ENCODE peak calls at places on chromosomes 5 and 9, in four cellular contexts. One of them, this sample, is unnamed.

GRCh38 chr5:35183243-35183955 is 46.9 kb downstream of the PRLR start:
- DNase-seq in K562: no peak
- DNase-seq in HL-60: peak; percentile 62
- DNase-seq in GM12878: peak; percentile 27
- DNase-seq in this sample: peak; percentile 19

GRCh38 chr5:171573451-171574160 is 154.2 kb downstream of the FGF18 start:
- DNase-seq in K562: no peak
- DNase-seq in HL-60: no peak
- DNase-seq in GM12878: no peak
- DNase-seq in this sample: no peak

GRCh38 chr5:143399616-143400540 is 3.6 kb downstream of the NR3C1 start:
- DNase-seq in K562: no peak
- DNase-seq in HL-60: no peak
- DNase-seq in GM12878: no peak
- DNase-seq in this sample: no peak

GRCh38 chr9:108056083-108056804 is 566.7 kb upstream of the KLF4 start:
- DNase-seq in K562: no peak
- DNase-seq in HL-60: no peak
- DNase-seq in GM12878: no peak
- DNase-seq in this sample: no peak

GRCh38 chr5:114360816-114361723 is 800 bp upstream of the KCNN2 start:
- DNase-seq in K562: no peak
- DNase-seq in HL-60: peak; percentile 58
- DNase-seq in GM12878: no peak
- DNase-seq in this sample: peak; percentile 45

GRCh38 chr5:122478741-122479459 is 166.9 kb downstream of the SNCAIP start:
- DNase-seq in K562: no peak
- DNase-seq in HL-60: no peak
- DNase-seq in GM12878: no peak
- DNase-seq in this sample: no peak

GRCh38 chr5:88929385-88929784 is 46.4 kb upstream of the MEF2C start:
- DNase-seq in K562: no peak
- DNase-seq in HL-60: no peak
- DNase-seq in GM12878: no peak
- DNase-seq in this sample: no peak

GRCh38 chr9:100700689-100701318 is 122.9 kb downstream of the CAVIN4 start:
- DNase-seq in K562: peak; percentile 34
- DNase-seq in HL-60: no peak
- DNase-seq in GM12878: no peak
- DNase-seq in this sample: no peak

GRCh38 chr9:109742759-109743388 is 37.1 kb upstream of the PALM2AKAP2 start:
- DNase-seq in K562: no peak
- DNase-seq in HL-60: no peak
- DNase-seq in GM12878: no peak
- DNase-seq in this sample: no peak

GRCh38 chr9:126471084-126471611 is 142.6 kb upstream of the LMX1B start:
- DNase-seq in K562: no peak
- DNase-seq in HL-60: peak; percentile 99
- DNase-seq in GM12878: peak; percentile 52
- DNase-seq in this sample: peak; percentile 40

GRCh38 chr5:8241558-8241957 is 372.6 kb downstream of the MTRR start:
- DNase-seq in K562: no peak
- DNase-seq in HL-60: no peak
- DNase-seq in GM12878: no peak
- DNase-seq in this sample: no peak

GRCh38 chr9:91085499-91086291 is 276.0 kb downstream of the AUH start:
- DNase-seq in K562: no peak
- DNase-seq in HL-60: peak; percentile 88
- DNase-seq in GM12878: no peak
- DNase-seq in this sample: no peak

GRCh38 chr9:6149315-6149714 is 66.3 kb upstream of the IL33 start:
- DNase-seq in K562: no peak
- DNase-seq in HL-60: no peak
- DNase-seq in GM12878: no peak
- DNase-seq in this sample: no peak

GRCh38 chr5:170582931-170583330 is 79.1 kb downstream of the KCNIP1 start:
- DNase-seq in K562: no peak
- DNase-seq in HL-60: no peak
- DNase-seq in GM12878: no peak
- DNase-seq in this sample: no peak

GRCh38 chr5:147140558-147140957 is 94.3 kb upstream of the STK32A start:
- DNase-seq in K562: no peak
- DNase-seq in HL-60: no peak
- DNase-seq in GM12878: no peak
- DNase-seq in this sample: no peak

GRCh38 chr5:133925866-133926488 is 42.4 kb downstream of the C5orf15 start:
- DNase-seq in K562: no peak
- DNase-seq in HL-60: no peak
- DNase-seq in GM12878: no peak
- DNase-seq in this sample: no peak

GRCh38 chr5:107294151-107294550 is 376.6 kb downstream of the EFNA5 start:
- DNase-seq in K562: no peak
- DNase-seq in HL-60: no peak
- DNase-seq in GM12878: peak; percentile 66
- DNase-seq in this sample: peak; percentile 6

GRCh38 chr5:134125195-134126015 is 10.9 kb downstream of the TCF7 start:
- DNase-seq in K562: no peak
- DNase-seq in HL-60: no peak
- DNase-seq in GM12878: no peak
- DNase-seq in this sample: no peak

DNA sequence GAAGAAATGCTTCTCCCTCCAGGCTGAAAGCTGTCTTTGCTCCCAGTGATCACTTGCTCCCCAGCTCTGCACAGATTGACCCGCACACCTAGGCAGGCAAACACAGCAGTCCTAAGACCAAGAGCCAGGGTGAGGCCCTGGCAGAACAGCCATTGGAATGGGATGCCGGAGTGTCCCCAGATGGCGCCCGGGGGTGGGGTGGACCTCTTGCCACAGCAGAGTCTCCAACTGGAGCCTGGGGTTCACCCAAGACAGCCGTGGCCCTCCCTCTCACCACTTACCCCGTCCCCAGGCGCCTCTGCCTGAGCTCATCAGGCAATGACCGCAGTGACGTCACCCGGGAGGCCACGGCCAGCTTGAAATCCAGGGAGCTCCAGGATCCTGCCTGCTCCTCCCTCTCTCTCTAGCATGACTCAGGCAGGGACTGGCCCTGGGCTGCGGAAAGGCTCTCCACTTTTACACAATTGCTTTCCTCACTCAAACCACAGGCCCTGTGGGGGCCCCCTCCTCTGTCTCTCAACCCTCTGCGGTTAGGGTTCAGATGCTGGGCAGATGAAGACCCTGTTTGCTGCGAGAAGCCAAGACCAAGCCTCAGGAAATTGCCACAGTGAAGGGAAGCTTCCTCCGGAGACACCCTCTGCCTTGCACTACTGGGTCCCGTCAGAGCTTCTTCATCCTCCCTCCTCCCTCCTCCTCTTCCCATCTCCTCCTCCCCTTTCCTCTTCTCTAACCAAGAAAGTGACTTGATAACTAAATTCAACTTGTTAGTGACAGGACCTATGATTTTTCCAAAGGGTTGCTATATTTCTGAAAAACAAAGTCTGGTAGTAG is 24.3 kb upstream of the PTGES start:
- DNase-seq in K562: peak; percentile 97
- DNase-seq in HL-60: peak; percentile 99
- DNase-seq in GM12878: no peak
- DNase-seq in this sample: no peak
- TF ChIP-seq POLR2AphosphoS5 in K562: no peak
- TF ChIP-seq POLR2AphosphoS5 in HL-60: peak; percentile 98
- TF ChIP-seq POLR2AphosphoS5 in GM12878: no peak
- TF ChIP-seq POLR2AphosphoS5 in this sample: no peak

DNA sequence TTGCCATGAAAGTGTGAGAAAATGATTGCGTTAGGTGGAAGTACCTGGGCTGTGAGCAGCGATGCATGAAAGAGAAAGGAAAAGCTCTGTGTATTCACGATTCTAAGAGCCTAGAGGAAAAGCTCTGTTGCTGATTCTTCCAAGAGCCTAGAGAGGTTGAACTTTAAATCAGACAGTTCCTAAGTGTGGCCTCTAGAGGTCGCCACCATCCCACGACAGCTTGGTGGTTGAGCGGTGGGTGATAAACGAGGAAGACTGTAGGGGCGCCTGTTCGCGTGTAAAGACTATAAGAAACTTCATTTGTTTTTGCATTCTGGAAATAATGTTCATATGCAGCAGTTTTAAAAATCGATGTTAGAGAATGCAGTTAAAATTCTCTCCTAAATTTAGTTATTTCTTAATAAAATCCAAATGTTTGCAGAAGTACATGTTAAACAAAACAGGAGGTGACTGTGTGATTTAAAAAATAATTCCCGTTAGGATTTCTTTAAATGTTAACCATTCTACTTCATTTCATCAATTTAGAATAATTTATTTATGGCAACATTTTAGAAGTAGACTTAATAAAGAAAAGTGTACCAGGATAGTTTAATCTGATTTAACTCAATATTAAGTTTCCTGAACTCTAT is 107.7 kb downstream of the TENT4A start:
- DNase-seq in K562: peak; percentile 89
- DNase-seq in HL-60: peak; percentile 50
- DNase-seq in GM12878: no peak
- DNase-seq in this sample: peak; percentile 36
- TF ChIP-seq SPI1 in K562: no peak
- TF ChIP-seq SPI1 in HL-60: no peak
- TF ChIP-seq SPI1 in GM12878: no peak
- TF ChIP-seq SPI1 in this sample: no peak

DNA sequence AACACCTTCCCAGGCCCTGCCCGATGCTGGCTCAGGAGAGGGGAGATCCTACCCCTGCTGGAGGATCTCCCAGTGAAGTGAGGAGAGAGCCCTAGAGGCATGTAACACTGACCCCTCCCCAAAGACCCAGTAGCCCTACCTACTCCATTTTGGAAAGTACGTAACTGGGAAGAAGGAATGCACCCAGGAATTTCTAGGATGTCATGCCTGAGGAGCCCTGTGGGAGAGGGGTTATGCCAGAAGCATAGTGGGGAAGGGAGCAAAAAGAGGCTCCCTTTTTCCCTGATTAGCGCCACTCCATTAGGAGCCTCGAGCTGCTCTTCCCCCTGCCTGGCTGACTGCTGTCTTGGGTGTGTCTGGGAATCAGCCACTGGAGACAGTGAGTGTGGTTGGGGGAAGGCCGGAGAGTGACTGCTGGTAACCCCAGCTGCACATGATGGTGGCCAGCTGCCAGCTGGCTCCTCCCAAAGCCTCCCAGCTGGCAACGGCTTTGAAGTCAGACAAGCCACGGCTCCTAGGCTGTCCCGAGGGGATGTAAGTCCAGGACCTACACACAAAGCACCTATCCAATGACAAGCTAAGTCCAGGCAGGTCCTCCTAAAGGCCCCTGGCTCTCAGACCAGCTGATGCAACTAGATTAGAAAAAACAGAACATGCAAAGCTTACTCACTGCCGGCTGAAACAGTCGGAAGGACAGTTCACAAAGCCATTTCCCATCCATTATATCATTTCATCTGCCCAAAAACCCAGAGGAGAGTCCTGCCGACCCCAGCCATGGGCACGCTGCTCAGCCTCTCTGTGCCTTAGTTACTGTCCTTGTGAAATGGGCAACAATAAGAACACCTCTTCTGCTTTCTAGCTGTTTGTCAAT is 136.5 kb upstream of the ABCA1 start:
- DNase-seq in K562: no peak
- DNase-seq in HL-60: peak; percentile 76
- DNase-seq in GM12878: no peak
- DNase-seq in this sample: no peak
- TF ChIP-seq POLR2AphosphoS5 in K562: no peak
- TF ChIP-seq POLR2AphosphoS5 in HL-60: peak; percentile 91
- TF ChIP-seq POLR2AphosphoS5 in GM12878: no peak
- TF ChIP-seq POLR2AphosphoS5 in this sample: no peak

GRCh38 chr9:136693490-136694162 is 6.4 kb upstream of the AGPAT2 start:
- DNase-seq in K562: peak; percentile 85
- DNase-seq in HL-60: no peak
- DNase-seq in GM12878: no peak
- DNase-seq in this sample: no peak
- TF ChIP-seq SPI1 in K562: no peak
- TF ChIP-seq SPI1 in HL-60: no peak
- TF ChIP-seq SPI1 in GM12878: no peak
- TF ChIP-seq SPI1 in this sample: no peak